ENCODE peak calls at places on chromosomes 6 and 20, in eight cellular contexts. B is CD8-positive, alpha-beta T cell; I is BJ; Y is brain microvascular endothelial cell; H is right lobe of liver; X is hepatocyte; J is transverse colon; A is lung. M is an unnamed sample.

GRCh38 chr20:57114290-57115005 is 152.0 kb downstream of the BMP7 start:
- DNase-seq in J (no peak), I (no peak), H (no peak), X (no peak), A (no peak), B (no peak), Y (no peak), M (no peak)

GRCh38 chr6:149897015-149897697 is 757 bp downstream of the RAET1E start:
- DNase-seq in J (peak), B (no peak), I (peak), A (peak), Y (peak), X (no peak), H (peak), M (peak)

GRCh38 chr6:55239099-55239498 is 64.8 kb downstream of the HCRTR2 start:
- DNase-seq in I (no peak), H (no peak), Y (no peak), J (no peak), X (peak), A (no peak), B (no peak), M (peak)

GRCh38 chr6:46191961-46192360 is 21.2 kb upstream of the ENPP5 start:
- DNase-seq in H (no peak), B (no peak), X (no peak), I (peak), Y (peak), A (no peak), J (no peak), M (no peak)

GRCh38 chr20:47500554-47500953 is 1.1 kb upstream of the NCOA3 start:
- DNase-seq in I (no peak), H (no peak), A (no peak), Y (no peak), B (no peak), X (no peak), J (no peak), M (peak)

GRCh38 chr20:703426-703825 is 27.8 kb upstream of the SCRT2 start:
- DNase-seq in J (no peak), A (no peak), H (no peak), B (no peak), X (no peak), Y (no peak), I (no peak), M (no peak)

GRCh38 chr6:136823128-136823660 is 802 bp downstream of the PEX7 start:
- DNase-seq in J (no peak), Y (no peak), B (no peak), X (no peak), A (no peak), H (no peak), I (no peak), M (no peak)

GRCh38 chr6:131116755-131117360 is 18.4 kb upstream of the AKAP7 start:
- DNase-seq in Y (peak), A (no peak), J (no peak), I (no peak), H (no peak), B (peak), X (peak), M (peak)

GRCh38 chr20:35001596-35002362 is 46.1 kb downstream of the MYH7B start:
- DNase-seq in H (peak), B (no peak), I (no peak), J (no peak), X (no peak), Y (no peak), A (no peak), M (no peak)

GRCh38 chr20:48928832-48929725 is 7.6 kb downstream of the ARFGEF2 start:
- DNase-seq in Y (no peak), J (no peak), X (peak), H (no peak), I (peak), A (no peak), B (no peak), M (no peak)

GRCh38 chr6:77292564-77293546 is 170.4 kb downstream of the HTR1B start:
- DNase-seq in Y (peak), J (no peak), I (peak), B (no peak), A (no peak), H (no peak), X (peak), M (no peak)

GRCh38 chr6:155001482-155001881 is 6.4 kb downstream of the TIAM2 start:
- DNase-seq in H (no peak), A (no peak), B (no peak), I (no peak), Y (peak), X (no peak), J (no peak), M (no peak)

GRCh38 chr6:47496935-47497579 is 19.5 kb downstream of the CD2AP start:
- DNase-seq in I (no peak), A (no peak), B (no peak), J (no peak), Y (no peak), X (no peak), H (no peak), M (no peak)

GRCh38 chr6:130434174-130434873 is 68.5 kb downstream of the TMEM200A start:
- DNase-seq in X (peak), B (no peak), I (no peak), J (no peak), A (no peak), Y (peak), H (no peak), M (no peak)

GRCh38 chr20:33810885-33811762 is at the start of gene CHMP4B:
- DNase-seq in B (peak), J (peak), H (peak), A (peak), X (peak), Y (peak), I (peak), M (peak)

GRCh38 chr6:9224539-9224938 is 789.2 kb upstream of the SLC35B3 start:
- DNase-seq in B (no peak), I (no peak), J (no peak), H (no peak), X (no peak), A (no peak), Y (no peak), M (no peak)

GRCh38 chr6:89299451-89299850 is 15.6 kb downstream of the GABRR2 start:
- DNase-seq in X (no peak), A (no peak), J (no peak), Y (no peak), I (no peak), B (no peak), H (no peak), M (peak)
- TF ChIP-seq CTCF in X (no peak), A (no peak), J (no peak), Y (peak), I (peak), B (no peak), H (no peak), M (no peak)

GRCh38 chr6:106334646-106335448 is 9.3 kb upstream of the ATG5 start:
- DNase-seq in J (peak), A (peak), X (peak), Y (peak), I (peak), H (peak), B (peak), M (peak)
- TF ChIP-seq CTCF in J (peak), A (peak), X (peak), Y (peak), I (peak), H (peak), B (peak), M (peak)

GRCh38 chr6:104525677-104526322 is 333.9 kb downstream of the HACE1 start:
- DNase-seq in X (peak), H (peak), B (peak), A (peak), J (peak), I (no peak), Y (peak), M (peak)
- TF ChIP-seq CTCF in X (peak), H (peak), B (peak), A (peak), J (peak), I (peak), Y (peak), M (peak)

DNA sequence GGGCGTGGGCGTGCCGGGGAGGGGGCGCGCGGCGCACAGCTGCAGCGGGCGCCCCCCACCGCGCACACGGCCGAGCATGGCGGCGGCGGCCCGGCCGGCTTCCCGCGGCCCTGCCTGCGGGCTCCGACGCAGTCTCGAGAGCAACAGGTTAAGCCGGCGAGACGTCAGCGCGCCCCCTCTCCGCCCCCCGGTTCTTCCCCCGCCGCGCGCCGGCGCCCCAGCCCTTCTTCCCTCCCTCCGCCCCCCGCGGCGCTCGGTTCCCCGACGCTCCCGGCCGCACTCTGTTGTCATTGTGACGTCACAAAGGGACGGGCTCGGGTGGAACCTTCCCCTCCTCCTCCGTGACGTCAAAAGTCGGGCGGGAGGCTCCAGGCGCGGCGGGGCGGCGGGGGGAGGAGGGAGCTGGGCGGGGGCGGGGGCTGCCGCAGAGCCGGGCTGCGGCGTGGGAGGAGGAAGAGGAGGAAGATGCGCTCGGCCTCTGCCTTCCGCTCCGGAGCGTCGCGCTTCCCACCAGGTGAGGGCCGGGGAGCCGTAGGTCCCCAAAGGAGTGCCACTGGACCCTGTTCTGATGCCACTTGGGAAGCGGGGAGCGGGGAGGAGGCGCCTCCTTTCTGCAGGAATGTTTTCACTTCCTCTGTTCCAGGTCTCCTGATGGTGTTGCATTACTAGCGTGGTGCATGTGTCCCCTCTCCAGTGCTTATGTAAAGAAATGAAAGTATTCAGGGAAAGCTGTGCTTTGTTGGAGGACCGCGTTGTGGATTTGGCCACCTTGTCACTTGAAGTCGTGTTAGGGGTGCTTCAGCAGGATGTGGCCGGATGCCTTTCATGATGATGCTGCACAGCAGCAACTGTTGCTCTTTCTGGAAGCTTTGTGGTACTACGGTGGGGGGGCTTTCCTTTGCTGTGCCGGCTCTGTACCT is 2.8 kb downstream of the JARID2 start:
- DNase-seq in H (peak), B (peak), I (no peak), X (peak), Y (peak), J (peak), A (peak), M (peak)
- TF ChIP-seq CTCF in H (peak), B (no peak), I (peak), X (peak), Y (peak), J (no peak), A (no peak), M (peak)

GRCh38 chr6:113168057-113168456 is 689.1 kb upstream of the MARCKS start:
- DNase-seq in H (no peak), B (no peak), A (no peak), Y (no peak), I (no peak), J (no peak), X (no peak), M (no peak)
- TF ChIP-seq CTCF in H (no peak), B (no peak), A (no peak), Y (no peak), I (no peak), J (no peak), X (no peak), M (no peak)

DNA sequence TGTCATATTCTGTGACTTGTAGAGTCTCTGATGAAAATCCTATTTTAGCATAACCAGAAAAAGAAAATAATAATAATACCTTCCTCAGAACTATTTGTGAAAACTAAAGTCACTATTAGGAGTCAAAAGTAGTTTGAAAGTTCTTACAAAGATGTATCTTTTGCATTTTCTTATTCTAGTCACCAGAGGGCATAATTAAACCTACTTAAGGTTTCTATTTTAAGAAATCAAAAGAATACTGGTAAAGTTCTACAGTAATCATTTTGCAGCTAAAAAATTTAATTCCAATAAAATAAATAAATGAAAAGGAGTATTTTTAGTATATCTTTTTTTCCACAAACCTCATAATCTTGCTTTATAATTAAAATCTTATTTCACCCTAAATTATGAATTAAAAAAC is 28.0 kb upstream of the MCM9 start:
- DNase-seq in I (no peak), X (no peak), A (no peak), B (no peak), H (no peak), J (no peak), Y (no peak), M (no peak)
- TF ChIP-seq CTCF in I (peak), X (peak), A (no peak), B (peak), H (peak), J (no peak), Y (no peak), M (no peak)

DNA sequence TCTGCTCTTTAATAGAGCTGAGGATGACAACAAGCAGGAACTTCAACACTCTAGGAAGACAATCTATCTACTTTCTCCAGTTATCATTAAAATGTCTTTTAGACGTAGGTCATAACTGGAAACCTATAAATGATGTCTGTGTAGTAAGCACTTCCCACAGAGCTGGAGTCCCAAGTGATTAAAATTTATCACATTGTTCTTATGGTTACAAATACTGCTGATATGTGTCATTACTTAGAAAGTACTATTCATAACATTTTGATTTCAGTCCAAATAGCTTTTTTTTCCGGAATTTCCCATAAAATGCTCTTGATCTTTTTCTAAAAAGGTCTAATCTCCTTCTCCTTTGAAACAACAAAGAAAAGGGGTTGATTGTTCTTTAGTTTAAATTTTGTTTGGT is 132.9 kb upstream of the TCF21 start:
- DNase-seq in A (no peak), H (no peak), I (no peak), X (no peak), B (no peak), J (no peak), Y (peak), M (no peak)
- TF ChIP-seq CTCF in A (no peak), H (no peak), I (no peak), X (no peak), B (no peak), J (no peak), Y (no peak), M (no peak)

GRCh38 chr6:37799263-37799644 is 20.3 kb upstream of the ZFAND3 start:
- DNase-seq in A (no peak), X (no peak), H (peak), Y (no peak), J (no peak), I (no peak), B (no peak), M (no peak)
- TF ChIP-seq CTCF in A (no peak), X (no peak), H (no peak), Y (no peak), J (no peak), I (no peak), B (no peak), M (no peak)

DNA sequence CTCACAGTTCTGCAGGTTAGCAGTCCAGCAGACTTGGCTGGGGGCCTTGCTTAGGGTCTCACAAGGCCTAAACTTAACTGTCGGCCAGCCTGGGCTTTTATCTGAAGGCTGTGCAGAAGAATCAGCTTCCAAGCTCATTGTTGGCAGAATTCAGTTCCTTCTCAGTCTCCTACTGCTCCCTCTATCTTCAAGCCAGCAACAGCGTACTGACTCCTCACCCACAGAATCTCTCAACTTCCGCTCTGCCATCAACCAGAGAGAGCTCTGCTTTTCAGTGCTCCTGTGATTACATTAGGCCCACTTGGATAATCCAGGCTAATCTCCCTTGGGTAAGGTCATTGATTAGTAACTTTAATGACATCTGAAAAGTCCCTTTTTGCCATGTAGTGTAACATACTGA is 30.2 kb upstream of the NHSL1 start:
- DNase-seq in J (no peak), Y (no peak), B (no peak), X (no peak), I (no peak), A (no peak), H (no peak), M (no peak)
- TF ChIP-seq CTCF in J (no peak), Y (peak), B (no peak), X (peak), I (no peak), A (no peak), H (no peak), M (no peak)